ENCODE peak calls at places on chromosomes 11 and 22, in six cellular contexts. O, Y, Z, N, C and V are unnamed samples.

GRCh38 chr11:35364101-35364780 is 55.1 kb downstream of the SLC1A2 start:
- DNase-seq in O (peak), Y (peak), Z (peak), N (peak), C (no peak), V (peak)

GRCh38 chr22:23715811-23716355 is 25.1 kb downstream of the RGL4 start:
- DNase-seq in O (peak), Y (no peak), Z (no peak), N (no peak), C (peak), V (no peak)

GRCh38 chr11:64347171-64347867 is 7.3 kb downstream of the CCDC88B start:
- DNase-seq in O (no peak), Y (no peak), Z (no peak), N (no peak), C (no peak), V (no peak)

GRCh38 chr11:65849366-65849765 is 8.6 kb downstream of the CFL1 start:
- DNase-seq in O (peak), Y (no peak), Z (peak), N (no peak), C (no peak), V (no peak)

GRCh38 chr11:19995131-19995530 is 165.1 kb downstream of the DBX1 start:
- DNase-seq in O (no peak), Y (no peak), Z (no peak), N (no peak), C (no peak), V (no peak)

GRCh38 chr22:28141614-28142013 is 222.6 kb upstream of the PITPNB start:
- DNase-seq in O (no peak), Y (no peak), Z (no peak), N (no peak), C (no peak), V (no peak)

GRCh38 chr11:134784525-134784924 is 372.5 kb upstream of the B3GAT1 start:
- DNase-seq in O (no peak), Y (no peak), Z (no peak), N (no peak), C (no peak), V (no peak)

GRCh38 chr11:20050551-20051333 is 109.5 kb downstream of the DBX1 start:
- DNase-seq in O (no peak), Y (no peak), Z (no peak), N (no peak), C (no peak), V (no peak)

GRCh38 chr22:23225724-23226496 is 45.6 kb downstream of the BCR start:
- DNase-seq in O (no peak), Y (no peak), Z (peak), N (no peak), C (peak), V (no peak)

DNA sequence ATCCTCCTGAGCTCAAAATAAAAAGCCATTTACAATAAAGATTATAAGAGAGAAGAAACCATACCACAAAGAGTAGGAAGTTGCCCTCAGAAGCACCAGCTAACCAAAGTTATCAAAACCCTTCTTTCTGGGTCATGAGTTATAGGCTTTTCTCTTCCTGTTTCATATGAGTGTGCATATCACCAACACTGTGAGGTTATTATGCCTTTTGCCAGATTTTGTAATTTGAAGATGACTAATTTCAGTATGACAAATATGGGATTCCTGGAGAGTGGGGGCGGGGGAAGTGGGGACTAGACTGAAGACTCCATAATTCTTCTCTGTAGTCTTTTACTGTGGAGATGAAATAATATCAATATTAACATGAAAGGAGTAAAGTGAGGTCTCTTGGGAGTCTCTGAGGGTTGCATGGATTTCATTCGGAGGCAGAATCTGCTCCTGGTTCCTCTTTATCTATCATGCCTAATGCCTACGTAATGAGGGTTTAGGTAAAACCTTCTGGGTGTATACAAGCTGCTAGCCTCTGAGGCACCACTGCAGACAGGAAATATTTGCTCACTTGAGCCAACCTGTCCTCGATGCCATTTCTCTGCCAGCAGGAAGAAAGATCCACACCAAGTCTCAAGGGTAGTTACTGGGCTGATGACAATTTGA is 2.1 kb downstream of the LPXN start:
- DNase-seq in O (peak), Y (no peak), Z (no peak), N (peak), C (no peak), V (peak)
- TF ChIP-seq POLR2A in O (no peak), Y (no peak), Z (no peak), N (no peak), C (peak), V (no peak)

GRCh38 chr11:59119826-59120225 is 12.8 kb downstream of the FAM111B start:
- DNase-seq in O (no peak), Y (no peak), Z (no peak), N (no peak), C (no peak), V (no peak)

GRCh38 chr11:59112494-59112893 is 5.5 kb downstream of the FAM111B start:
- DNase-seq in O (no peak), Y (no peak), Z (no peak), N (no peak), C (no peak), V (no peak)

GRCh38 chr11:59115556-59115955 is 8.5 kb downstream of the FAM111B start:
- DNase-seq in O (no peak), Y (no peak), Z (no peak), N (no peak), C (no peak), V (no peak)

GRCh38 chr11:59117774-59118173 is 10.7 kb downstream of the FAM111B start:
- DNase-seq in O (no peak), Y (no peak), Z (no peak), N (no peak), C (no peak), V (no peak)

GRCh38 chr11:59114344-59114743 is 7.3 kb downstream of the FAM111B start:
- DNase-seq in O (no peak), Y (no peak), Z (no peak), N (no peak), C (no peak), V (no peak)
- TF ChIP-seq POLR2A in O (no peak), Y (no peak), Z (no peak), N (no peak), C (no peak), V (no peak)

DNA sequence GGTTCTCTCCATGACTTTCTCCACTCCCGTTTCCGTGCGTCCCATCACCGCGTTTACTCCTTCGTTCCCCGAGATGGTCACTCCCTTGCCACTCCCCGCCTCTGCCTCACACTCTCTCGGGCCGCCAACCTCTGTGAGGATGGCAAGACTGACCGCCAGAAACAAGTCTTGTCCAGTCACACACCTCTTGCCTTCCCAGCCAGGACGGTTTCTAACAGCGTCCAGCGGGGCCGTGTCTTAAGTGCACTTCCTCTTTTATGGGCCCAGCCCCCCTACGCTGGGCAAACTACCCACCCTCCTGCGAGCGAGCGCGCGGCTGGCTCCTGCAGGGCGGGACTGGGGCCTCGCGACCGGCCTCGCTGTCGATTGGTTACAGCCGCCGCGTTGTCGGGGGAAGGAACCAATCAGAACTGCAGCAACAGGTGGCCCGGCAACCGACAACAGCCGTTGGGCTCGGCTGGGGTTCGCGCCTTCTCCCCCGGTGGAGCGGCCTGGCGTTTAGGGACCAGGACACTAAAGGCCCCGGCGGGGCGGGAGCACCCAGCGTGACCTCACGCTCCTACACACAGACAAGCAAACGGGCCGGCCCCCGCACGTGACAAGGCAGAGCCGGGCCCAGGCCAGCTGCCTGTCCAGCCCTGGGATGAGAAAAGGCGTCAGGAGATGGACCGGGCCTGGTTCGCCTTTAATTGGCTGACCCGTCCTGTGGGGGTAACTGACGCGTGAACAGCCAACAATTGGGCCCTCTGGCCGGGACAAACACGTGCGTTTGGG is 534 bp upstream of the UCP2 start:
- DNase-seq in O (peak), Y (peak), Z (peak), N (peak), C (peak), V (peak)
- TF ChIP-seq POLR2A in O (peak), Y (peak), Z (peak), N (peak), C (peak), V (peak)

GRCh38 chr22:20750461-20751184 is 23.3 kb upstream of the SERPIND1 start:
- DNase-seq in O (peak), Y (peak), Z (peak), N (peak), C (no peak), V (peak)

GRCh38 chr22:20748820-20749428 is 25.0 kb upstream of the SERPIND1 start:
- DNase-seq in O (no peak), Y (peak), Z (no peak), N (no peak), C (no peak), V (no peak)

GRCh38 chr22:20751185-20751851 is 22.6 kb upstream of the SERPIND1 start:
- DNase-seq in O (no peak), Y (peak), Z (no peak), N (no peak), C (no peak), V (no peak)

GRCh38 chr22:20748082-20748481 is 25.8 kb upstream of the SERPIND1 start:
- DNase-seq in O (no peak), Y (no peak), Z (no peak), N (no peak), C (no peak), V (no peak)

GRCh38 chr22:20749453-20749852 is 24.5 kb upstream of the SERPIND1 start:
- DNase-seq in O (no peak), Y (peak), Z (no peak), N (no peak), C (no peak), V (no peak)
- TF ChIP-seq POLR2A in O (no peak), Y (no peak), Z (no peak), N (no peak), C (no peak), V (no peak)

GRCh38 chr22:17844150-17844549 is 69.9 kb upstream of the BID start:
- DNase-seq in O (no peak), Y (no peak), Z (no peak), N (no peak), C (no peak), V (no peak)

GRCh38 chr22:17841836-17842235 is 67.6 kb upstream of the BID start:
- DNase-seq in O (peak), Y (peak), Z (no peak), N (no peak), C (no peak), V (no peak)

GRCh38 chr22:17845340-17845739 is 71.1 kb upstream of the BID start:
- DNase-seq in O (no peak), Y (no peak), Z (no peak), N (no peak), C (no peak), V (no peak)

GRCh38 chr22:17843189-17843588 is 68.9 kb upstream of the BID start:
- DNase-seq in O (no peak), Y (no peak), Z (no peak), N (no peak), C (no peak), V (no peak)

DNA sequence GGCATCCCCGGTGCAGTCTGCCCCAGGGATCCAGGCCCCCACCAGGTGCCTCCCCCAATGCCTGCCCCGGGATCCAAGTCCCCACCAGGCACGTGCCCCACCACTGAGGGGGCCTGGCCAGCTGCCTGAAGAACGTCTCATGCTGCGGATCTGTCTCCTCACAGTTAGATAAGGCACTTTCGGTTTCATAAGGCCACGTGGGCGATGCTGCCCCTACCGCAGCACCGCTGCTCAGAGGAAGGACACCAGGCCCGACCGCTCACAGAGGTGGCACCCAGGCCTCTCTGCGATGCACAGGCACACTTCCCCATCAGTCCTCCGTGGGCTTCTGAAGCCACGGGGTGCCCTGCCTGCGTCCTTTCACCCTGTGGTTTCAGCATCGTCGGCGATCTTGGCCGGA is 68.1 kb upstream of the BID start:
- DNase-seq in O (peak), Y (peak), Z (peak), N (no peak), C (peak), V (peak)
- TF ChIP-seq POLR2A in O (no peak), Y (peak), Z (no peak), N (no peak), C (no peak), V (no peak)

DNA sequence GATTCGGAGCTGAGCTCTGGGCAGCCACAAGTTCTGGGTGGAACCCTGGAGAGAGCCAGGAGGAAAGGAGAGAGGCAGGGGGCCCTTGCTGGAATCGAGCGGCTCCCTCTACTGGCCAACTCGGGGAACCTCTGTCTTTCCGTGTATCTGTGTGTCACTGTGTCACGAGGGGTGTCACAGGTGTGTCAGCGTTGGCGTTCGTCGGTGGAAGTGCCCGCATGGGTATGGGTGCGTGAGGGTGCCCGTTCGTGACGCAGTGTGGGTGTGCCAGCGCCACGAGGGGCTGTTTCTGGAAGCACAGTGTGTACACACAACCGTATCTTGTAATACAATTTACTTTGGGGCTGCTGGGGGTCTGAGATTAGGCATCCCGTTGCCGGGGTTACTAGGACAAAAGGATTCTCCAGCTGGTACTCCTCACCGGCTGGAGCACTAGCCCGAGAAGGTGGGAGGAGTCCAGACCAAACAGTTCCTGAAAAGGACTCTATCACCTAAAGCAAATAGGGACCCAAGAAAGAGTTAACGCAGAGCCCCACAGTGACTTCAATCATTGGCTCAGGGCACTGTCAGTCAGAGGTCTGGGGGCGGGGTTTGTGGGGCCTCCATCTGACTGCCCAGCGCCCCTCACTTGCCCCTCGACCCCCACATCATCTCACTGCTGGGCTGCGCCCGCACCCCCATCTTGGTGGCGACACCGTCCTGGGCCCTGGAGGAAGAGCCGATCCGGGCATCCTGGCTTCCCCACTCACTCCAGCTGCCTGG is 2.6 kb upstream of the BCL9L start:
- DNase-seq in O (peak), Y (peak), Z (peak), N (peak), C (peak), V (peak)
- TF ChIP-seq POLR2A in O (peak), Y (no peak), Z (peak), N (peak), C (no peak), V (no peak)

DNA sequence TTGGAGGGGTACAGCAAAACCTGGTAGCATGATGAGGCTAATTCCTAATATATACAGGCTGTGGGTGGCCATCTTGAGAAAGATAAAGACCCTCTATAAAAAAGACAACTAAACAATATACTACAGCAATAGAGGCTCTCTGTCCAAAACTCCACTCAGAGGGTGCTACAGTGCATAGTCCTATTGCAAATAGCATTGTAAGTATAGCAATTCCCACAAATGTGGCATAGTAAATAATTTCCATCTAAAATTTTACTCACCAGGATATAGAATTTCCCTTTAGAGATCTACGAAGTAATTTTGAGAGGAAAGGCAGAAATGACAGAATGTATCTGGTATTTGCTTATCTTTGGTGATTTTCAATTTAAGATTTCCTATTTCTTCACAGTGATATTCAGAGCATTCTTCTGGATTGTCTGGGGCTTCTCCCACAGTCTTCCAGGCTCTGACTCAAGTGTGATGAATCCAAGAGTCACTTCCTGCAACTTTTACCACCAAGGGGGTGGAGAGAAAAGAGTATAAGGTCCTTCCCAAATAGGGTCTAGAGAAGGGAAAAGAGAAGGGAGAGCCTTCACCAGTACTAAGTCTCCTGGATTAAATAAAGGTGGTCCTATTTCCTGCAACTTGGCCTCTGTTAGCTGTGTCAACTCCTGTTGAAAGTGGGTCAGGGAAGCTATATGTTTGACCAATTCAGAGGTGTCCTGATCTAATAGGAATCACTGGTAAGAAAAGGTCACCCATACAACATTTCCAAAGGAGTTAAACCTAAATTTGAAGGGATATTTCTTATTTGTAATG is 1054.7 kb upstream of the CNTN5 start:
- DNase-seq in O (no peak), Y (no peak), Z (no peak), N (no peak), C (no peak), V (no peak)
- TF ChIP-seq POLR2A in O (no peak), Y (no peak), Z (no peak), N (no peak), C (no peak), V (no peak)

GRCh38 chr22:41978732-41979131 is 9.5 kb downstream of the SEPTIN3 start:
- DNase-seq in O (no peak), Y (no peak), Z (no peak), N (no peak), C (no peak), V (no peak)
- TF ChIP-seq POLR2A in O (no peak), Y (no peak), Z (no peak), N (no peak), C (no peak), V (no peak)